ENCODE peak calls at places on chromosomes 4 and X, in four cellular contexts. W is lower lobe of right lung, Z is fibroblast of pulmonary artery, R is tibial nerve. K is an unnamed sample.

GRCh38 chr4:8840816-8841455 is 30.7 kb downstream of the HMX1 start:
- DNase-seq in W (peak), Z (no peak), R (peak), K (no peak)

GRCh38 chr4:120004054-120004453 is 62.6 kb downstream of the MAD2L1 start:
- DNase-seq in W (no peak), Z (no peak), R (no peak), K (no peak)

GRCh38 chrX:154719132-154719675 is 31.7 kb downstream of the GAB3 start:
- DNase-seq in W (no peak), Z (peak), R (no peak), K (no peak)

GRCh38 chr4:1206299-1207156 is 34.1 kb upstream of the SPON2 start:
- DNase-seq in W (peak), Z (no peak), R (peak), K (no peak)

GRCh38 chr4:4609622-4610334 is 67.9 kb upstream of the STX18 start:
- DNase-seq in W (no peak), Z (no peak), R (no peak), K (no peak)

GRCh38 chrX:24266996-24267395 is 46.9 kb downstream of the SUPT20HL2 start:
- DNase-seq in W (no peak), Z (no peak), R (no peak), K (no peak)

GRCh38 chr4:157509286-157509685 is 288.8 kb downstream of the GRIA2 start:
- DNase-seq in W (no peak), Z (no peak), R (no peak), K (no peak)

GRCh38 chr4:151407466-151408379 is 1.3 kb upstream of the FHIP1A start:
- DNase-seq in W (peak), Z (no peak), R (no peak), K (peak)

GRCh38 chr4:29927895-29928294 is 792.3 kb upstream of the PCDH7 start:
- DNase-seq in W (no peak), Z (no peak), R (no peak), K (no peak)

GRCh38 chr4:76199664-76200211 is 13.9 kb downstream of the SCARB2 start:
- DNase-seq in W (no peak), Z (peak), R (no peak), K (peak)

GRCh38 chrX:119654112-119654531 is 38.8 kb downstream of the SEPTIN6 start:
- DNase-seq in W (no peak), Z (peak), R (peak), K (no peak)

GRCh38 chrX:45129055-45129454 is 71.6 kb downstream of the DIPK2B start:
- DNase-seq in W (no peak), Z (no peak), R (no peak), K (no peak)

DNA sequence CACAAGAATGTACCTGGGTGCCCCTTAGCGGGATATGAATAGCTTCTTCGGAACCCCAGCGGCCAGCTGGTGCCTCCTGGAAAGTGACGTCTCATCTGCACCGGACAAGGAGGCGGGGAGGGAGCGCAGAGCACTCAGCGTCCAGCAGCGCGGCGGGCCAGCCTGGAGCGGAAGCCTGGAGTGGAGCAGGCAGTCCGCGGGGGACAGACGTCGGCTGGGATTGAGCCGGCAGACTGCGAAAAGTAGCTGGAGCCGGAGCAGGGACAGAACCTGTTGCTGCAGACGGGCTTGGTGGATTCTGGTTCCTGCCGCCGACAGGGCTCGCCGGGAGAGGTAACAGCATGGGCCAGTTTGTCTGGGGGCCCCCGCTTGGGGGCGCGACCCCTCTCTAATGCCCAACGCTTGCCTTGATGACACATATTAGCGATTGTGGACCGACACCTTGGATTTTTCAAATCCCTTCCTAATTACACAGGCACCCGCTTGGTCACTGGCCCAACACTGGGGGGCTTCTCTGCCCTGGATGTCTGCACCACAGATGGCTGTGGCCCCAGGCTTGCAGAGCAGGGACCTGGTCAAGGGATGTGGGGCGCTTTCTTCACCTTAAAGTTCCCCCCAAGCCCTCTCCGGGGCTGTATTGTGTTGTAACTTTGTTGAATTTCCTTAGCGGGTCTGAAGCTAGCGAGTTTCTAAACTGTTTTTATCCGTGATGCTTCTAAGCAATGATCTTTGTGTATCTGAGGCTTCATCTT is at the start of gene NPFFR2:
- DNase-seq in W (peak), Z (peak), R (no peak), K (no peak)
- H3K4me3 ChIP-seq in W (peak), Z (peak), R (peak), K (no peak)

DNA sequence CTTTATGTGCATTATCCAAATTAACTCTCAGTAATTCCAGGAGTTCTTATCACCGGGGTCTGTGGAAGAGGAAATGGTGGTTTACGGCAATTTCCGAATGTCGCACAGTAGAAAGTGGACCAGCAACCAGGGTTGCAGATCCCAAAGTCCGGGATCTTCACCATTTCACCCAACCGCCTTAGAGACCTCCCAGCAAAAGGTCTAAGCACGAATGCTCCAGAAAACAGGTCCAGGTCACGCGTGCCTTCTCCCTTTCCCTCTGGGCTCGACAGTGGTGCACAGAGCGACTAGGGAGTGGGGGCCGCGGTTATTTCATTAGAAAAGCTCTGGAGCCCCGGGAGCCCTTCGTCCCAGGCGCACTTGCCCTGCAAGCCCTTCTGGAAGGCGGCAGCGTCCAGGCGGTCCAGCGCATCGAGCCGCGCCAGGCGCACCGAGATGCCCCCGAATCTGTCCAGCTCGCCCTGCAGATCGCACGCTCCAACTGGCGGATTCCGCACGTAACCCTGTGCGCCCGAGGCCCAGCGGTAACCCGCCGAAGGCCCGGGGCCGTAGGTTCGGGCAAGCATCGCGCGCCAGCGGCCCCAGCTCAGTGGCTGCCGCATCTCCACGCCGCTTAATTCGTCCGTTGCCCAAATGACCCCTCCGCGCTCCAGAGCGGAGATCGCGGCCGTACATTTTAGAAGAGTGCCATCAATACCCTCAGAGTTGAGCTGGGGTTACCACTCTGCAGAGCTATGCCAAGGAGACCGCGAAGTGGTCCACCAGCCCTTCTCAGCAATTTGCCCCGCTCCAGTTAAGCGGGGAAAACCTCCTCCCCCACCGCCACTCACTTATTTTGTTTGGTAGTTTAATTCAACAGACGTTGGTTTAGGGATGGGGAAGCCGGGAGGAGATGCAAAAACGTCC is at the start of gene NUDT6:
- DNase-seq in W (peak), Z (peak), R (peak), K (peak)
- TF ChIP-seq CTCF in W (no peak), Z (no peak), R (no peak), K (no peak)

GRCh38 chrX:147913570-147913969 is 1.9 kb downstream of the FMR1 start:
- DNase-seq in W (no peak), Z (no peak), R (no peak), K (no peak)
- H3K4me3 ChIP-seq in W (peak), Z (peak), R (no peak), K (peak)

GRCh38 chrX:152819732-152820131 is 10.8 kb downstream of the CETN2 start:
- DNase-seq in W (no peak), Z (no peak), R (no peak), K (no peak)

GRCh38 chrX:152819271-152819670 is 11.3 kb downstream of the CETN2 start:
- DNase-seq in W (no peak), Z (no peak), R (no peak), K (no peak)

GRCh38 chrX:152822383-152823086 is 8.0 kb downstream of the CETN2 start:
- DNase-seq in W (no peak), Z (no peak), R (no peak), K (no peak)

GRCh38 chrX:152823657-152824056 is 6.9 kb downstream of the CETN2 start:
- DNase-seq in W (no peak), Z (no peak), R (no peak), K (no peak)

GRCh38 chrX:152821145-152821765 is 9.3 kb downstream of the CETN2 start:
- DNase-seq in W (no peak), Z (peak), R (no peak), K (no peak)
- TF ChIP-seq CTCF in W (peak), Z (peak), R (peak), K (peak)

GRCh38 chrX:40104649-40105015 is 6.9 kb upstream of the BCOR start:
- DNase-seq in W (peak), Z (peak), R (no peak), K (no peak)
- H3K4me3 ChIP-seq in W (peak), Z (no peak), R (peak), K (peak)

GRCh38 chr4:162126754-162127153 is 37.0 kb downstream of the FSTL5 start:
- DNase-seq in W (no peak), Z (no peak), R (no peak), K (no peak)

GRCh38 chr4:162131256-162131655 is 32.5 kb downstream of the FSTL5 start:
- DNase-seq in W (no peak), Z (no peak), R (no peak), K (no peak)
- TF ChIP-seq CTCF in W (no peak), Z (no peak), R (no peak), K (peak)

GRCh38 chr4:55033296-55033695 is 92.1 kb downstream of the KDR start:
- DNase-seq in W (no peak), Z (peak), R (no peak), K (no peak)
- H3K4me3 ChIP-seq in W (no peak), Z (no peak), R (no peak), K (no peak)

GRCh38 chr4:159444668-159445067 is 341.8 kb downstream of the RAPGEF2 start:
- DNase-seq in W (no peak), Z (peak), R (no peak), K (no peak)
- TF ChIP-seq CTCF in W (no peak), Z (peak), R (no peak), K (no peak)